ENCODE peak calls at places on chromosomes 12 and 14, in five cellular contexts. One of them, this sample, is unnamed.

GRCh38 chr14:101969480-101969879 is 5.1 kb downstream of the DYNC1H1 start:
- DNase-seq in HT1080: no peak
- DNase-seq in tibial artery: no peak
- DNase-seq in activated T-helper 1 cell treated with anti-CD3 and anti-CD28 coated beads, Interleukin-12 subunit alpha, Interleukin-12 subunit beta, Interleukin-2, Interleukin-4 antibody, amounts not matched to agents 30 ng/mL and 10 ng/mL and 1 ng/mL, durations not matched to agents 14 hours and 24 hours and 36 hours: no peak
- DNase-seq in OCI-LY7: peak; percentile 60
- DNase-seq in this sample: no peak

GRCh38 chr14:68676511-68676943 is 116.3 kb downstream of the ZFP36L1 start:
- DNase-seq in HT1080: no peak
- DNase-seq in tibial artery: no peak
- DNase-seq in activated T-helper 1 cell treated with anti-CD3 and anti-CD28 coated beads, Interleukin-12 subunit alpha, Interleukin-12 subunit beta, Interleukin-2, Interleukin-4 antibody, amounts not matched to agents 30 ng/mL and 10 ng/mL and 1 ng/mL, durations not matched to agents 14 hours and 24 hours and 36 hours: no peak
- DNase-seq in OCI-LY7: peak; percentile 48
- DNase-seq in this sample: no peak

GRCh38 chr12:120999191-121000120 is 16.8 kb downstream of the C12orf43 start:
- DNase-seq in HT1080: no peak
- DNase-seq in tibial artery: no peak
- DNase-seq in activated T-helper 1 cell treated with anti-CD3 and anti-CD28 coated beads, Interleukin-12 subunit alpha, Interleukin-12 subunit beta, Interleukin-2, Interleukin-4 antibody, amounts not matched to agents 30 ng/mL and 10 ng/mL and 1 ng/mL, durations not matched to agents 14 hours and 24 hours and 36 hours: no peak
- DNase-seq in OCI-LY7: no peak
- DNase-seq in this sample: peak; percentile 38

GRCh38 chr14:65184032-65184764 is 81.9 kb upstream of the MAX start:
- DNase-seq in HT1080: peak; percentile 81
- DNase-seq in tibial artery: no peak
- DNase-seq in activated T-helper 1 cell treated with anti-CD3 and anti-CD28 coated beads, Interleukin-12 subunit alpha, Interleukin-12 subunit beta, Interleukin-2, Interleukin-4 antibody, amounts not matched to agents 30 ng/mL and 10 ng/mL and 1 ng/mL, durations not matched to agents 14 hours and 24 hours and 36 hours: no peak
- DNase-seq in OCI-LY7: no peak
- DNase-seq in this sample: no peak

GRCh38 chr14:93056840-93057585 is 58.7 kb downstream of the ITPK1 start:
- DNase-seq in HT1080: no peak
- DNase-seq in tibial artery: no peak
- DNase-seq in activated T-helper 1 cell treated with anti-CD3 and anti-CD28 coated beads, Interleukin-12 subunit alpha, Interleukin-12 subunit beta, Interleukin-2, Interleukin-4 antibody, amounts not matched to agents 30 ng/mL and 10 ng/mL and 1 ng/mL, durations not matched to agents 14 hours and 24 hours and 36 hours: no peak
- DNase-seq in OCI-LY7: no peak
- DNase-seq in this sample: no peak

GRCh38 chr12:47247418-47247817 is 167.7 kb upstream of the AMIGO2 start:
- DNase-seq in HT1080: no peak
- DNase-seq in tibial artery: no peak
- DNase-seq in activated T-helper 1 cell treated with anti-CD3 and anti-CD28 coated beads, Interleukin-12 subunit alpha, Interleukin-12 subunit beta, Interleukin-2, Interleukin-4 antibody, amounts not matched to agents 30 ng/mL and 10 ng/mL and 1 ng/mL, durations not matched to agents 14 hours and 24 hours and 36 hours: no peak
- DNase-seq in OCI-LY7: no peak
- DNase-seq in this sample: no peak

GRCh38 chr12:3293446-3294161 is 197.4 kb upstream of the PRMT8 start:
- DNase-seq in HT1080: peak; percentile 71
- DNase-seq in tibial artery: no peak
- DNase-seq in activated T-helper 1 cell treated with anti-CD3 and anti-CD28 coated beads, Interleukin-12 subunit alpha, Interleukin-12 subunit beta, Interleukin-2, Interleukin-4 antibody, amounts not matched to agents 30 ng/mL and 10 ng/mL and 1 ng/mL, durations not matched to agents 14 hours and 24 hours and 36 hours: no peak
- DNase-seq in OCI-LY7: no peak
- DNase-seq in this sample: no peak

GRCh38 chr14:104054222-104054905 is 31.1 kb upstream of the ASPG start:
- DNase-seq in HT1080: no peak
- DNase-seq in tibial artery: no peak
- DNase-seq in activated T-helper 1 cell treated with anti-CD3 and anti-CD28 coated beads, Interleukin-12 subunit alpha, Interleukin-12 subunit beta, Interleukin-2, Interleukin-4 antibody, amounts not matched to agents 30 ng/mL and 10 ng/mL and 1 ng/mL, durations not matched to agents 14 hours and 24 hours and 36 hours: no peak
- DNase-seq in OCI-LY7: no peak
- DNase-seq in this sample: no peak

GRCh38 chr12:131129839-131130238 is 176.1 kb downstream of the ADGRD1 start:
- DNase-seq in HT1080: peak; percentile 13
- DNase-seq in tibial artery: no peak
- DNase-seq in activated T-helper 1 cell treated with anti-CD3 and anti-CD28 coated beads, Interleukin-12 subunit alpha, Interleukin-12 subunit beta, Interleukin-2, Interleukin-4 antibody, amounts not matched to agents 30 ng/mL and 10 ng/mL and 1 ng/mL, durations not matched to agents 14 hours and 24 hours and 36 hours: no peak
- DNase-seq in OCI-LY7: no peak
- DNase-seq in this sample: no peak

GRCh38 chr12:31498424-31498823 is 92.5 kb downstream of the DENND5B start:
- DNase-seq in HT1080: no peak
- DNase-seq in tibial artery: no peak
- DNase-seq in activated T-helper 1 cell treated with anti-CD3 and anti-CD28 coated beads, Interleukin-12 subunit alpha, Interleukin-12 subunit beta, Interleukin-2, Interleukin-4 antibody, amounts not matched to agents 30 ng/mL and 10 ng/mL and 1 ng/mL, durations not matched to agents 14 hours and 24 hours and 36 hours: no peak
- DNase-seq in OCI-LY7: no peak
- DNase-seq in this sample: no peak

GRCh38 chr12:52441320-52441911 is 7.2 kb upstream of the KRT75 start:
- DNase-seq in HT1080: peak; percentile 46
- DNase-seq in tibial artery: no peak
- DNase-seq in activated T-helper 1 cell treated with anti-CD3 and anti-CD28 coated beads, Interleukin-12 subunit alpha, Interleukin-12 subunit beta, Interleukin-2, Interleukin-4 antibody, amounts not matched to agents 30 ng/mL and 10 ng/mL and 1 ng/mL, durations not matched to agents 14 hours and 24 hours and 36 hours: no peak
- DNase-seq in OCI-LY7: no peak
- DNase-seq in this sample: no peak

GRCh38 chr12:116200812-116201211 is 76.7 kb downstream of the MED13L start:
- DNase-seq in HT1080: no peak
- DNase-seq in tibial artery: no peak
- DNase-seq in activated T-helper 1 cell treated with anti-CD3 and anti-CD28 coated beads, Interleukin-12 subunit alpha, Interleukin-12 subunit beta, Interleukin-2, Interleukin-4 antibody, amounts not matched to agents 30 ng/mL and 10 ng/mL and 1 ng/mL, durations not matched to agents 14 hours and 24 hours and 36 hours: no peak
- DNase-seq in OCI-LY7: no peak
- DNase-seq in this sample: no peak

GRCh38 chr14:34331728-34332623 is 130.1 kb downstream of the SPTSSA start:
- DNase-seq in HT1080: peak; percentile 46
- DNase-seq in tibial artery: peak; percentile 37
- DNase-seq in activated T-helper 1 cell treated with anti-CD3 and anti-CD28 coated beads, Interleukin-12 subunit alpha, Interleukin-12 subunit beta, Interleukin-2, Interleukin-4 antibody, amounts not matched to agents 30 ng/mL and 10 ng/mL and 1 ng/mL, durations not matched to agents 14 hours and 24 hours and 36 hours: peak; percentile 24
- DNase-seq in OCI-LY7: peak; percentile 74
- DNase-seq in this sample: peak; percentile 86

GRCh38 chr12:94898388-94898787 is 105.1 kb downstream of the NDUFA12 start:
- DNase-seq in HT1080: no peak
- DNase-seq in tibial artery: no peak
- DNase-seq in activated T-helper 1 cell treated with anti-CD3 and anti-CD28 coated beads, Interleukin-12 subunit alpha, Interleukin-12 subunit beta, Interleukin-2, Interleukin-4 antibody, amounts not matched to agents 30 ng/mL and 10 ng/mL and 1 ng/mL, durations not matched to agents 14 hours and 24 hours and 36 hours: no peak
- DNase-seq in OCI-LY7: no peak
- DNase-seq in this sample: no peak

GRCh38 chr14:32166924-32167323 is 34.9 kb upstream of the RNU6-7 start:
- DNase-seq in HT1080: no peak
- DNase-seq in tibial artery: no peak
- DNase-seq in activated T-helper 1 cell treated with anti-CD3 and anti-CD28 coated beads, Interleukin-12 subunit alpha, Interleukin-12 subunit beta, Interleukin-2, Interleukin-4 antibody, amounts not matched to agents 30 ng/mL and 10 ng/mL and 1 ng/mL, durations not matched to agents 14 hours and 24 hours and 36 hours: no peak
- DNase-seq in OCI-LY7: no peak
- DNase-seq in this sample: no peak

GRCh38 chr12:75642226-75642625 is 130.8 kb upstream of the KRR1 start:
- DNase-seq in HT1080: no peak
- DNase-seq in tibial artery: no peak
- DNase-seq in activated T-helper 1 cell treated with anti-CD3 and anti-CD28 coated beads, Interleukin-12 subunit alpha, Interleukin-12 subunit beta, Interleukin-2, Interleukin-4 antibody, amounts not matched to agents 30 ng/mL and 10 ng/mL and 1 ng/mL, durations not matched to agents 14 hours and 24 hours and 36 hours: no peak
- DNase-seq in OCI-LY7: no peak
- DNase-seq in this sample: no peak

GRCh38 chr14:102655154-102655553 is 62.7 kb downstream of the RCOR1 start:
- DNase-seq in HT1080: peak; percentile 72
- DNase-seq in tibial artery: no peak
- DNase-seq in activated T-helper 1 cell treated with anti-CD3 and anti-CD28 coated beads, Interleukin-12 subunit alpha, Interleukin-12 subunit beta, Interleukin-2, Interleukin-4 antibody, amounts not matched to agents 30 ng/mL and 10 ng/mL and 1 ng/mL, durations not matched to agents 14 hours and 24 hours and 36 hours: no peak
- DNase-seq in OCI-LY7: no peak
- DNase-seq in this sample: no peak

GRCh38 chr12:68786929-68787328 is 21.0 kb upstream of the MDM2 start:
- DNase-seq in HT1080: no peak
- DNase-seq in tibial artery: no peak
- DNase-seq in activated T-helper 1 cell treated with anti-CD3 and anti-CD28 coated beads, Interleukin-12 subunit alpha, Interleukin-12 subunit beta, Interleukin-2, Interleukin-4 antibody, amounts not matched to agents 30 ng/mL and 10 ng/mL and 1 ng/mL, durations not matched to agents 14 hours and 24 hours and 36 hours: no peak
- DNase-seq in OCI-LY7: no peak
- DNase-seq in this sample: no peak

GRCh38 chr12:5171701-5172100 is 128.0 kb downstream of the KCNA5 start:
- DNase-seq in HT1080: peak; percentile 77
- DNase-seq in tibial artery: no peak
- DNase-seq in activated T-helper 1 cell treated with anti-CD3 and anti-CD28 coated beads, Interleukin-12 subunit alpha, Interleukin-12 subunit beta, Interleukin-2, Interleukin-4 antibody, amounts not matched to agents 30 ng/mL and 10 ng/mL and 1 ng/mL, durations not matched to agents 14 hours and 24 hours and 36 hours: no peak
- DNase-seq in OCI-LY7: peak; percentile 4
- DNase-seq in this sample: peak; percentile 61

GRCh38 chr12:91722072-91722471 is 423.6 kb downstream of the BTG1 start:
- DNase-seq in HT1080: peak; percentile 34
- DNase-seq in tibial artery: no peak
- DNase-seq in activated T-helper 1 cell treated with anti-CD3 and anti-CD28 coated beads, Interleukin-12 subunit alpha, Interleukin-12 subunit beta, Interleukin-2, Interleukin-4 antibody, amounts not matched to agents 30 ng/mL and 10 ng/mL and 1 ng/mL, durations not matched to agents 14 hours and 24 hours and 36 hours: no peak
- DNase-seq in OCI-LY7: no peak
- DNase-seq in this sample: no peak

GRCh38 chr12:124752437-124753229 is 111.0 kb downstream of the SCARB1 start:
- DNase-seq in HT1080: no peak
- DNase-seq in tibial artery: no peak
- DNase-seq in activated T-helper 1 cell treated with anti-CD3 and anti-CD28 coated beads, Interleukin-12 subunit alpha, Interleukin-12 subunit beta, Interleukin-2, Interleukin-4 antibody, amounts not matched to agents 30 ng/mL and 10 ng/mL and 1 ng/mL, durations not matched to agents 14 hours and 24 hours and 36 hours: no peak
- DNase-seq in OCI-LY7: no peak
- DNase-seq in this sample: no peak

GRCh38 chr14:77026930-77027537 is 1.5 kb downstream of the IRF2BPL start:
- DNase-seq in HT1080: no peak
- DNase-seq in tibial artery: no peak
- DNase-seq in activated T-helper 1 cell treated with anti-CD3 and anti-CD28 coated beads, Interleukin-12 subunit alpha, Interleukin-12 subunit beta, Interleukin-2, Interleukin-4 antibody, amounts not matched to agents 30 ng/mL and 10 ng/mL and 1 ng/mL, durations not matched to agents 14 hours and 24 hours and 36 hours: peak; percentile 30
- DNase-seq in OCI-LY7: peak; percentile 72
- DNase-seq in this sample: no peak

GRCh38 chr12:34345801-34346200 is 323.5 kb downstream of the ALG10 start:
- DNase-seq in HT1080: no peak
- DNase-seq in tibial artery: no peak
- DNase-seq in activated T-helper 1 cell treated with anti-CD3 and anti-CD28 coated beads, Interleukin-12 subunit alpha, Interleukin-12 subunit beta, Interleukin-2, Interleukin-4 antibody, amounts not matched to agents 30 ng/mL and 10 ng/mL and 1 ng/mL, durations not matched to agents 14 hours and 24 hours and 36 hours: no peak
- DNase-seq in OCI-LY7: no peak
- DNase-seq in this sample: no peak

GRCh38 chr12:89470741-89471504 is 53.7 kb downstream of the GALNT4 start:
- DNase-seq in HT1080: no peak
- DNase-seq in tibial artery: no peak
- DNase-seq in activated T-helper 1 cell treated with anti-CD3 and anti-CD28 coated beads, Interleukin-12 subunit alpha, Interleukin-12 subunit beta, Interleukin-2, Interleukin-4 antibody, amounts not matched to agents 30 ng/mL and 10 ng/mL and 1 ng/mL, durations not matched to agents 14 hours and 24 hours and 36 hours: no peak
- DNase-seq in OCI-LY7: peak; percentile 48
- DNase-seq in this sample: no peak

GRCh38 chr12:5964913-5965900 is 20.1 kb upstream of the ANO2 start:
- DNase-seq in HT1080: no peak
- DNase-seq in tibial artery: no peak
- DNase-seq in activated T-helper 1 cell treated with anti-CD3 and anti-CD28 coated beads, Interleukin-12 subunit alpha, Interleukin-12 subunit beta, Interleukin-2, Interleukin-4 antibody, amounts not matched to agents 30 ng/mL and 10 ng/mL and 1 ng/mL, durations not matched to agents 14 hours and 24 hours and 36 hours: no peak
- DNase-seq in OCI-LY7: no peak
- DNase-seq in this sample: peak; percentile 60

GRCh38 chr12:95790025-95790911 is at the start of gene NTN4:
- DNase-seq in HT1080: no peak
- DNase-seq in tibial artery: peak; percentile 49
- DNase-seq in activated T-helper 1 cell treated with anti-CD3 and anti-CD28 coated beads, Interleukin-12 subunit alpha, Interleukin-12 subunit beta, Interleukin-2, Interleukin-4 antibody, amounts not matched to agents 30 ng/mL and 10 ng/mL and 1 ng/mL, durations not matched to agents 14 hours and 24 hours and 36 hours: no peak
- DNase-seq in OCI-LY7: no peak
- DNase-seq in this sample: no peak

GRCh38 chr14:92922883-92923743 is at the start of gene CHGA:
- DNase-seq in HT1080: no peak
- DNase-seq in tibial artery: no peak
- DNase-seq in activated T-helper 1 cell treated with anti-CD3 and anti-CD28 coated beads, Interleukin-12 subunit alpha, Interleukin-12 subunit beta, Interleukin-2, Interleukin-4 antibody, amounts not matched to agents 30 ng/mL and 10 ng/mL and 1 ng/mL, durations not matched to agents 14 hours and 24 hours and 36 hours: peak; percentile 41
- DNase-seq in OCI-LY7: peak; percentile 37
- DNase-seq in this sample: peak; percentile 94

GRCh38 chr12:121775501-121775900 is 18.0 kb downstream of the RHOF start:
- DNase-seq in HT1080: no peak
- DNase-seq in tibial artery: no peak
- DNase-seq in activated T-helper 1 cell treated with anti-CD3 and anti-CD28 coated beads, Interleukin-12 subunit alpha, Interleukin-12 subunit beta, Interleukin-2, Interleukin-4 antibody, amounts not matched to agents 30 ng/mL and 10 ng/mL and 1 ng/mL, durations not matched to agents 14 hours and 24 hours and 36 hours: no peak
- DNase-seq in OCI-LY7: no peak
- DNase-seq in this sample: no peak

GRCh38 chr12:113228394-113229028 is 7.2 kb downstream of the TPCN1 start:
- DNase-seq in HT1080: no peak
- DNase-seq in tibial artery: no peak
- DNase-seq in activated T-helper 1 cell treated with anti-CD3 and anti-CD28 coated beads, Interleukin-12 subunit alpha, Interleukin-12 subunit beta, Interleukin-2, Interleukin-4 antibody, amounts not matched to agents 30 ng/mL and 10 ng/mL and 1 ng/mL, durations not matched to agents 14 hours and 24 hours and 36 hours: no peak
- DNase-seq in OCI-LY7: no peak
- DNase-seq in this sample: no peak

GRCh38 chr14:33902363-33902762 is 48.5 kb downstream of the EGLN3 start:
- DNase-seq in HT1080: no peak
- DNase-seq in tibial artery: no peak
- DNase-seq in activated T-helper 1 cell treated with anti-CD3 and anti-CD28 coated beads, Interleukin-12 subunit alpha, Interleukin-12 subunit beta, Interleukin-2, Interleukin-4 antibody, amounts not matched to agents 30 ng/mL and 10 ng/mL and 1 ng/mL, durations not matched to agents 14 hours and 24 hours and 36 hours: no peak
- DNase-seq in OCI-LY7: no peak
- DNase-seq in this sample: no peak

GRCh38 chr14:50666772-50667490 is 1.2 kb downstream of the SAV1 start:
- DNase-seq in HT1080: peak; percentile 55
- DNase-seq in tibial artery: peak; percentile 42
- DNase-seq in activated T-helper 1 cell treated with anti-CD3 and anti-CD28 coated beads, Interleukin-12 subunit alpha, Interleukin-12 subunit beta, Interleukin-2, Interleukin-4 antibody, amounts not matched to agents 30 ng/mL and 10 ng/mL and 1 ng/mL, durations not matched to agents 14 hours and 24 hours and 36 hours: peak; percentile 5
- DNase-seq in OCI-LY7: peak; percentile 65
- DNase-seq in this sample: no peak

GRCh38 chr14:69886843-69887242 is 7.6 kb downstream of the SMOC1 start:
- DNase-seq in HT1080: peak; percentile 64
- DNase-seq in tibial artery: no peak
- DNase-seq in activated T-helper 1 cell treated with anti-CD3 and anti-CD28 coated beads, Interleukin-12 subunit alpha, Interleukin-12 subunit beta, Interleukin-2, Interleukin-4 antibody, amounts not matched to agents 30 ng/mL and 10 ng/mL and 1 ng/mL, durations not matched to agents 14 hours and 24 hours and 36 hours: no peak
- DNase-seq in OCI-LY7: no peak
- DNase-seq in this sample: no peak

GRCh38 chr14:24367506-24368214 is at the start of gene NFATC4:
- DNase-seq in HT1080: no peak
- DNase-seq in tibial artery: peak; percentile 88
- DNase-seq in activated T-helper 1 cell treated with anti-CD3 and anti-CD28 coated beads, Interleukin-12 subunit alpha, Interleukin-12 subunit beta, Interleukin-2, Interleukin-4 antibody, amounts not matched to agents 30 ng/mL and 10 ng/mL and 1 ng/mL, durations not matched to agents 14 hours and 24 hours and 36 hours: no peak
- DNase-seq in OCI-LY7: peak; percentile 95
- DNase-seq in this sample: peak; percentile 88

GRCh38 chr14:104106471-104106991 is 21.0 kb downstream of the ASPG start:
- DNase-seq in HT1080: no peak
- DNase-seq in tibial artery: no peak
- DNase-seq in activated T-helper 1 cell treated with anti-CD3 and anti-CD28 coated beads, Interleukin-12 subunit alpha, Interleukin-12 subunit beta, Interleukin-2, Interleukin-4 antibody, amounts not matched to agents 30 ng/mL and 10 ng/mL and 1 ng/mL, durations not matched to agents 14 hours and 24 hours and 36 hours: no peak
- DNase-seq in OCI-LY7: no peak
- DNase-seq in this sample: no peak

GRCh38 chr14:88323086-88323519 is at the start of gene KCNK10:
- DNase-seq in HT1080: no peak
- DNase-seq in tibial artery: no peak
- DNase-seq in activated T-helper 1 cell treated with anti-CD3 and anti-CD28 coated beads, Interleukin-12 subunit alpha, Interleukin-12 subunit beta, Interleukin-2, Interleukin-4 antibody, amounts not matched to agents 30 ng/mL and 10 ng/mL and 1 ng/mL, durations not matched to agents 14 hours and 24 hours and 36 hours: no peak
- DNase-seq in OCI-LY7: peak; percentile 19
- DNase-seq in this sample: peak; percentile 54